ENCODE peak calls at places on chromosomes 4 and X, in four cellular contexts. E is NT2/D1, C is H9, A is fibroblast of lung. F is an unnamed sample.

GRCh38 chr4:100504086-100504874 is 13.5 kb downstream of the EMCN start:
- DNase-seq in C (peak; percentile 41), A (no peak), E (no peak), F (no peak)

GRCh38 chr4:8687083-8687482 is 94.5 kb downstream of the CPZ start:
- DNase-seq in A (no peak), C (no peak), E (no peak), F (no peak)

GRCh38 chrX:136652822-136653723 is 5.1 kb downstream of the CD40LG start:
- DNase-seq in A (no peak), C (no peak), E (no peak), F (peak; percentile 44)

GRCh38 chr4:189069782-189070181 is 870.9 kb upstream of the FRG1 start:
- DNase-seq in E (no peak), A (no peak), C (no peak), F (no peak)

GRCh38 chrX:101462892-101463291 is 22.4 kb upstream of the ARMCX4 start:
- DNase-seq in E (no peak), A (peak; percentile 29), C (peak; percentile 28), F (peak; percentile 52)

GRCh38 chr4:47762376-47763266 is 75.2 kb downstream of the CORIN start:
- DNase-seq in A (no peak), E (no peak), C (no peak), F (no peak)

GRCh38 chrX:49840679-49841078 is 11.6 kb downstream of the PAGE4 start:
- DNase-seq in C (peak; percentile 84), E (peak; percentile 65), A (peak; percentile 22), F (peak; percentile 57)

GRCh38 chrX:150148749-150149672 is 210.7 kb upstream of the EOLA2 start:
- DNase-seq in E (no peak), A (no peak), C (no peak), F (peak; percentile 50)

GRCh38 chr4:112280657-112281056 is 5.0 kb downstream of the TIFA start:
- DNase-seq in C (no peak), E (no peak), A (no peak), F (no peak)

GRCh38 chrX:73214366-73215094 is at the start of gene NAP1L2:
- DNase-seq in C (peak; percentile 69), A (no peak), E (peak; percentile 22), F (peak; percentile 33)

GRCh38 chrX:130531066-130531465 is 129.3 kb downstream of the RBMX2 start:
- DNase-seq in A (no peak), C (no peak), E (no peak), F (no peak)

GRCh38 chr4:32334759-32335158 is 1614.6 kb downstream of the PCDH7 start:
- DNase-seq in A (no peak), C (no peak), E (no peak), F (no peak)

GRCh38 chr4:112747035-112747434 is 110.1 kb downstream of the LARP7 start:
- DNase-seq in E (peak; percentile 66), C (no peak), A (no peak), F (no peak)

GRCh38 chr4:102299708-102300107 is 45.6 kb downstream of the SLC39A8 start:
- DNase-seq in E (no peak), A (peak; percentile 20), C (peak; percentile 73), F (peak; percentile 70)

GRCh38 chr4:123977623-123978022 is 581.0 kb downstream of the SPRY1 start:
- DNase-seq in A (peak; percentile 71), E (no peak), C (no peak), F (peak; percentile 22)

GRCh38 chr4:109206610-109207009 is 95.8 kb downstream of the COL25A1 start:
- DNase-seq in A (no peak), C (no peak), E (no peak), F (no peak)

GRCh38 chr4:90992213-90992612 is 865.0 kb downstream of the CCSER1 start:
- DNase-seq in A (no peak), C (no peak), E (no peak), F (no peak)

GRCh38 chr4:163587867-163588266 is 93.4 kb downstream of the TMA16 start:
- DNase-seq in C (no peak), E (no peak), A (no peak), F (no peak)

GRCh38 chr4:183905081-183905592 is at the start of gene STOX2:
- DNase-seq in A (peak; percentile 57), C (peak; percentile 84), E (no peak), F (peak; percentile 38)
- H3K9ac ChIP-seq in A (peak within 1 kb of the TSS; percentile 20), C (peak within 1 kb of the TSS; percentile 35), E (peak within 1 kb of the TSS; percentile 83), F (no peak within 1 kb of the TSS)

GRCh38 chr4:56433280-56433679 is 2.1 kb downstream of the PPAT start:
- DNase-seq in A (no peak), E (no peak), C (no peak), F (no peak)
- H3K9ac ChIP-seq in A (no peak overlapping the region), E (peak overlapping the region; percentile 56), C (peak overlapping the region; percentile 42), F (no peak overlapping the region)

GRCh38 chrX:2664497-2664896 is 26.6 kb upstream of the CD99 start:
- DNase-seq in C (no peak), E (no peak), A (peak; percentile 74), F (peak; percentile 92)
- H3K9ac ChIP-seq in C (no peak overlapping the region), E (no peak overlapping the region), A (no peak overlapping the region), F (peak overlapping the region; percentile 48)

DNA sequence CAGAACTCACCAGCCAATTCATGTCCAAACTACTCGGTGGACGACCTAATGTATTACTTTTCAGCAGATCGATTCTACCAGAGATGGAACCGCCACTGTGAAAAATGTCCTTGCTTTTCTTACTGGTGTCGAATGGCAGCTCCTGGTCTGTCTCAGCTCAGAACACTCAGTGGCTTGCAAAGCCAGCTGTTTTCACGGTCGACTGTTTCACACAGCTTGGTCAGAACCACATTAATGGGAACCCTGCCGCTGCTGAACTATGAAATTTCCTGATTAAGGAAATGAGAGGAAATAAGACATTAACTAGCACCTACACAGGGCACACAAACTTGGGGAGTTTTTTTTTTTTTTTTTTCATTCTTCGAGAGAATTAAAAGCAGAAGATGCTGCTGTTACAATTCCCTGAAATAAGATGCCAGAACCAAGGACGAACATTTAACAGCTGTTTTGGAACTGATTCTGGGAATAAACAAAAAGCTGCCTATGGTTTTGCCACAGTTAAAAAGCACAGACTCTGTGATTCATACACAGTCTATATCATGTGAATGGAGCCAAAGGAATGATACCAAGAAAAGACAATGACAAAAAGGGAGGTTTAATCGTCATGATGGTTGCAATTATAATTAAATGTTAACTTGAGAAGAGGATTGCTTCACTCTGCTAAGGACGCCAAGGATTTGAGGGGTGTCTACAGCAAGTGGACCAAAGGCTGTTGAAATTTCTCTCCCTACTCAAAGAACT is 31.3 kb downstream of the SUPT20HL2 start:
- DNase-seq in E (no peak), C (no peak), A (peak; percentile 51), F (peak; percentile 63)
- H3K9ac ChIP-seq in E (no peak overlapping the region), C (no peak overlapping the region), A (no peak overlapping the region), F (peak overlapping the region; percentile 59)

GRCh38 chr4:181189751-181190150 is 1053.5 kb upstream of the TENM3 start:
- DNase-seq in E (no peak), C (no peak), A (no peak), F (no peak)
- H3K9ac ChIP-seq in E (no peak overlapping the region), C (no peak overlapping the region), A (no peak overlapping the region), F (no peak overlapping the region)

GRCh38 chr4:40193018-40193571 is 3.7 kb upstream of the RHOH start:
- DNase-seq in E (no peak), A (no peak), C (no peak), F (no peak)
- H3K9ac ChIP-seq in E (no peak overlapping the region), A (no peak overlapping the region), C (no peak overlapping the region), F (no peak overlapping the region)

DNA sequence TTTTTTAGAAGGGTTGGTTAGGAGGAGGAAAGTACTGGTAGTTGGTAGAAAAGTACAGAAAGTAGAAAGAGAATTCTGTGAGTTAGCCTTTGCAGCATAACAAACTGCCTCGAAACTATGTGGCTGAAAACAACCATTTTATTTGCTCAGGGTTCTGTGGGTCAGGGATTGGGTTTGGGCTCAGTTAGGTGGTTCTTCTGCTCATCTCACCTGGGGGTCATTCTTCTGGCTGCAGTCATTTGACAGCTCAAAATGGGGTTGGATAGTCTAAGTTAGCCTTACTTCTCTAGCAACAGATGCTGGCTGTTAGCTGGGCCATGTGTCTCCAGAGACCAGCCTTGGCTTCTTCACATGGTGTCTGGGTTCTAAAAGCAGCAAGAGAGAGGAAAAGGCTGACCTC is 119.4 kb downstream of the SMIM20 start:
- DNase-seq in A (no peak), C (no peak), E (no peak), F (no peak)
- H3K9ac ChIP-seq in A (no peak overlapping the region), C (no peak overlapping the region), E (no peak overlapping the region), F (peak overlapping the region; percentile 54)

GRCh38 chr4:182552948-182553347 is 309.7 kb downstream of the TENM3 start:
- DNase-seq in C (no peak), A (no peak), E (no peak), F (no peak)

GRCh38 chr4:182554736-182555135 is 311.5 kb downstream of the TENM3 start:
- DNase-seq in A (peak; percentile 14), E (no peak), C (no peak), F (no peak)

GRCh38 chr4:182556576-182556975 is 313.4 kb downstream of the TENM3 start:
- DNase-seq in C (no peak), E (no peak), A (peak; percentile 9), F (no peak)

GRCh38 chr4:182560358-182560757 is 317.2 kb downstream of the TENM3 start:
- DNase-seq in E (peak; percentile 88), C (peak; percentile 88), A (peak; percentile 23), F (no peak)

DNA sequence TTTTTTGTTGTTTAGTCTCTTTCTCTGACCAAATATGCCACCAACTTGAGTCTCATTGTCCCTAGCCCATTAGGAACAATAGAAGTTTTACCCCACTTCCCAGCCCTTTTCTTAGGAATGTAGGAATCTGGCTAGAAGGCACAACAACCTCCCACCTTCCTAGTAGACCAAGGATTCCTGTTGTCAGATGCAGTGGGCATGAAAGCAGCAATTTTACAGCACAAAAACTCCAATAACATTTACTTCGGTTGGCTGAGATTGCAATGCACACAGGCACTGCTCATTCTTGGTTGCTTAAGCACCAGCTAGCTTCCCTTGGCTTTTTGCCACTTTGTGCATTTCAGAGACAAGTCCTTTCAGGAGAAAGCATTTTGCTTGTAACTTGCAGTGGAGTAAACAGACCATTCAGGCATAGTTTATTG is 312.8 kb downstream of the TENM3 start:
- DNase-seq in E (peak; percentile 73), A (peak; percentile 84), C (peak; percentile 47), F (peak; percentile 50)
- H3K9ac ChIP-seq in E (no peak overlapping the region), A (no peak overlapping the region), C (peak overlapping the region; percentile 48), F (no peak overlapping the region)

F was measured in GM23248.